ENCODE peak calls at places on chromosomes 2 and 18, in five cellular contexts. U is fibroblast of lung, W is tibial nerve, I is psoas muscle, G is heart left ventricle. Q is an unnamed sample. For H3K4me1, the result is how much of the 10 kb centered on the place peaks cover.

GRCh38 chr18:58980991-58981390 is 116.3 kb downstream of the ZNF532 start:
- DNase-seq in U (no peak), W (no peak), I (no peak), G (no peak), Q (no peak)

GRCh38 chr2:55277310-55277709 is 8.3 kb upstream of the MTIF2 start:
- DNase-seq in U (no peak), W (no peak), I (no peak), G (no peak), Q (no peak)

GRCh38 chr2:42359894-42360483 is 1.0 kb downstream of the COX7A2L start:
- DNase-seq in U (peak), W (no peak), I (no peak), G (no peak), Q (no peak)

GRCh38 chr18:76374330-76375281 is 120.4 kb downstream of the ZNF516 start:
- DNase-seq in U (no peak), W (no peak), I (no peak), G (no peak), Q (no peak)

GRCh38 chr2:177717831-177718618 is 325.5 kb downstream of the AGPS start:
- DNase-seq in U (no peak), W (no peak), I (no peak), G (no peak), Q (no peak)

GRCh38 chr2:130755234-130756040 is at the start of gene AMER3:
- DNase-seq in U (no peak), W (no peak), I (no peak), G (no peak), Q (no peak)

GRCh38 chr2:68799615-68800400 is 65.2 kb downstream of the ARHGAP25 start:
- DNase-seq in U (no peak), W (no peak), I (no peak), G (no peak), Q (no peak)

GRCh38 chr2:164847966-164848365 is 6.3 kb upstream of the COBLL1 start:
- DNase-seq in U (peak), W (no peak), I (no peak), G (no peak), Q (no peak)

GRCh38 chr2:149050188-149050587 is 11.7 kb downstream of the LYPD6B start:
- DNase-seq in U (peak), W (no peak), I (no peak), G (no peak), Q (no peak)

GRCh38 chr18:34959989-34960388 is 81.2 kb upstream of the MAPRE2 start:
- DNase-seq in U (no peak), W (no peak), I (no peak), G (no peak), Q (no peak)
- H3K4me1 ChIP-seq in U (under half), W (under half), I (under half), G (under half), Q (under half)

GRCh38 chr2:127661072-127661618 is 14.2 kb downstream of the LIMS2 start:
- DNase-seq in U (no peak), W (no peak), I (no peak), G (no peak), Q (no peak)
- H3K4me1 ChIP-seq in U (under half), W (under half), I (under half), G (half or more), Q (under half)

GRCh38 chr18:48138660-48139426 is 208.4 kb upstream of the SMAD2 start:
- DNase-seq in U (no peak), W (no peak), I (no peak), G (no peak), Q (no peak)
- H3K4me1 ChIP-seq in U (under half), W (under half), I (under half), G (under half), Q (under half)

DNA sequence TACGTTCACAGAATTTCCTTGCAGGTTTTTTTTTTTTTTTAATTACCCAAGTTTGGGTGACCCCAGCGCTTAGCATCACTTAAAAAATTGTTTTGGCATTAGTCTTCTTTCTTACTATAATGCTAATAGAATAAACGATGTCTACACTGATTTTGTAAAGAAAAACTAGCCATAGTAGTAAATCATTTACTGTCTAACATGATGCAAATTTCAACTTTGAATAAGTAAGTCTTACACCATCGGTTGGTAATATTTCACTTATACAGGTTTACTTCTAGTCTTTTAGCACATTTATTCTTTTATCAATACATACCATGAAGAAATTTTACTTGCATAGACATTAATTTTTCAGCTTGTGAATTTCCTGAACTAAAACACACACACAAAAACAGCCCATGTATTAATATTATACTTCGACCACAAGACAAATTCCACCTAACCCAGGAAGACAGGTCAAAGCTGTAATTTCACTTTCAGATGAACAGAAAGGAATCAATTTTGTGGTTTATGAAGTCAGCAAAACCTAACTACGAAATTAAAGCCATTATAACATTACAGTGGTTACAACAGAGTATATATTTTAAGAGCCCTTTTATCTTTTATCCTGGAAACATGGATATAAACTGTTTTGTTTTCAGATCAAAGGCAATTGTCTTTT is 1.9 kb downstream of the YES1 start:
- DNase-seq in U (no peak), W (no peak), I (no peak), G (no peak), Q (no peak)
- H3K4me1 ChIP-seq in U (under half), W (under half), I (under half), G (under half), Q (under half)

GRCh38 chr18:31548825-31549224 is 42.9 kb upstream of the TTR start:
- DNase-seq in U (no peak), W (no peak), I (no peak), G (no peak), Q (no peak)

GRCh38 chr18:31549416-31549815 is 42.3 kb upstream of the TTR start:
- DNase-seq in U (no peak), W (no peak), I (no peak), G (no peak), Q (no peak)

GRCh38 chr18:31553800-31554199 is 37.9 kb upstream of the TTR start:
- DNase-seq in U (no peak), W (no peak), I (no peak), G (no peak), Q (no peak)

GRCh38 chr18:31554776-31555175 is 36.9 kb upstream of the TTR start:
- DNase-seq in U (no peak), W (no peak), I (no peak), G (no peak), Q (no peak)

GRCh38 chr18:31551883-31552282 is 39.8 kb upstream of the TTR start:
- DNase-seq in U (no peak), W (no peak), I (no peak), G (no peak), Q (no peak)
- H3K4me1 ChIP-seq in U (under half), W (under half), I (under half), G (under half), Q (under half)

GRCh38 chr2:241352227-241352626 is 3.9 kb upstream of the FARP2 start:
- DNase-seq in U (no peak), W (no peak), I (no peak), G (no peak), Q (no peak)
- H3K4me1 ChIP-seq in U (under half), W (under half), I (under half), G (under half), Q (under half)

GRCh38 chr18:48939368-48940097 is 11.2 kb downstream of the SMAD7 start:
- DNase-seq in U (peak), W (no peak), I (no peak), G (peak), Q (no peak)
- H3K4me1 ChIP-seq in U (half or more), W (under half), I (half or more), G (half or more), Q (half or more)

DNA sequence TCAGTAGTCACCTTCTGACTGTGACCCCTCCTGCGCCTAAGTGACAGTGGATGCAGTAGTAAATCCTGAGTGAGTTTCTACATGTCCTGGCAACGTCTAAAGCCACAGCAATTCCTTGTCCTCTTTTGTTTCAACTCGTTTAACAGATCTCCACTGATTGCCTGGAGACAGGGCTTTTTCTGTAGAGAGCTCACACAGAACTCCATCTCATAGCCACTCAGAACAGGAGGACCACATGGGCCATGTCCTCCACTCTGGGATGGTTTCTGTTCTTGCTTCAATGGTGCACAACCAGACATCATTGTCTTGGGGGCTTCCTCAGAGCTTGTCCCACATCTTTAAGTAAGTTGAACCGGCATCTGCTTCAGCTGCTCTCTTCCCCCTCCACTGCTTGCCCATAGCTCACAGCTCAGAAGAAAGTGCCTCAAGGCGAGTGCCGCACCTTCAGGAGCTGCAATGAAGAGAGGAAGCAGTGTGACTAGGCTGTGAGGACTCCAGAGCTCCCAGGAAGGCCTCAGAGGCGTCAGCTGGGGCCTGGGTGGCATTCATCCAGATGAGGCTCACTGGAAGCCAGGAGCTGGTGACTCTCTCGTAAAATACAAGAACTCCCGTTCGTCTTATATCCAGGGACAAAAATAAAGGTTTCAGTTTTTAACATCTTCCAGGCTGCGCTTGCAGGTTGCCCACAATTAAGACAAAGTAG is 37.4 kb downstream of the ST3GAL5 start:
- DNase-seq in U (no peak), W (no peak), I (peak), G (no peak), Q (no peak)
- H3K4me1 ChIP-seq in U (under half), W (under half), I (under half), G (under half), Q (under half)

DNA sequence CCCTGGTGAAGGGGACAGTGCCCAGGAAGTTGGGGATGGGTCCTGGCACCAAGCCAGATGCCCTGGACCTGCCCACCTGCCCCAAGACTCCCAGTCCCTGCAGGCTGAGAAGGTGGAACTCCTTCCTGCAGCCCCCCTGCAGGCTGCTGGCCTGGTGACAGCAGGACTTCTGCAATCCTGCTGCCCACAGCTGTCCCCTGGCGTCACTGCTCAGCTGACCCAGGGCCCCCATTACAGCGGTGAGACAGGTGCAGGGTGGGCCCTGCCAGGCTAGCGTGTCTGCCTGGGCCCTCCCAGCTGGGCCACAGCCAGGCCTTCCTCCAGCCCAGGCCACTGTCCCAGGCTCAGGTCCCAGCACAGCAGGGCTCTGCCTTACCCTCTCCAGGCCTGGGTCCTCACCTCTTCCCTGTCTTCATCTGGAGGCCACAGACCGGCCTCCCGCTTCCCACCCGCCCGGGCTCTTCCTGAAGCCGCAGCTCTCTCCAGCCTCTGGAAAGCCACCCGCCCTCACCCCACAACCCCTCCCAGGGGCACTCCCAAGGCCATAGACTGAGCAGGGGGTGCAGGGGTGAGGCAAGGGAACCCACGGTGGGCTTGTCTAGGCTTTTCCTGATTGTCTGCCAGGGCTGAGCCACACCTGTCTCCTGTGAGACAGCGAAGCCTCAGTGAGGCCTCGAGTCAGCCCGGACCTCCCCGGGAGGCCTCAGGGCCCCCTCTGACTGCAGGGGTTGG is 8.8 kb upstream of the ERFE start:
- DNase-seq in U (no peak), W (no peak), I (peak), G (no peak), Q (no peak)
- H3K4me1 ChIP-seq in U (under half), W (under half), I (half or more), G (under half), Q (under half)

GRCh38 chr18:63137999-63138448 is 181.5 kb downstream of the BCL2 start:
- DNase-seq in U (no peak), W (no peak), I (peak), G (peak), Q (no peak)

GRCh38 chr18:63138469-63139340 is 180.9 kb downstream of the BCL2 start:
- DNase-seq in U (no peak), W (no peak), I (peak), G (no peak), Q (no peak)

GRCh38 chr18:63140997-63141776 is 178.4 kb downstream of the BCL2 start:
- DNase-seq in U (no peak), W (no peak), I (no peak), G (no peak), Q (no peak)

GRCh38 chr18:63141777-63142176 is 177.8 kb downstream of the BCL2 start:
- DNase-seq in U (no peak), W (no peak), I (no peak), G (no peak), Q (no peak)

DNA sequence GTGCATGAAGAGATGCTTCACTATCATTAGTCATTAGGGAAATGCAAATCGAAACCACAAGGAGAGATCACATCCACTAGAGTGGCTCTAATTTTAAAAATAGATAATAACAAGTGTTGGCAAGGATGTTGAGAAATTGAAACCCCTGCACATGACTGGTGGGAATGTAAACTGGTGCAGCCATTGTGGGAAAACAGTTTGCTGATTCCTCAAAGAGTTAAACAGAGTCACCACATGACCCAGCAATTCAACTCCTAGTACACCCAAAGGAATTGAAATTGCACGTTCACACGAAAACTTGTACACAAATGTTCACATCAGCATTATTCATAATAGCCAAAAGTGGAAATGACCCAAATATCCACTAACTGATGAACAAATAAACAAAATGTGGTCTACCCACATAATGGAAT is 179.5 kb downstream of the BCL2 start:
- DNase-seq in U (no peak), W (no peak), I (no peak), G (no peak), Q (no peak)
- H3K4me1 ChIP-seq in U (under half), W (under half), I (half or more), G (under half), Q (under half)

Q was measured in SJSA1.